ENCODE peak calls at places on chromosomes 5 and 9, in eight cellular contexts. One of them, this sample, is unnamed.

GRCh38 chr5:176748967-176749935 is 61.1 kb upstream of the UNC5A start:
- DNase-seq in activated CD8-positive, alpha-beta memory T cell treated with anti-CD3 and anti-CD28 coated beads, Interleukin-2, amount 10 ng/mL, durations not matched to agents 7 days and 5 days: peak
- DNase-seq in hypothalamus: no peak
- DNase-seq in spleen: peak
- DNase-seq in DMS79 treated with DMSO at 0.1 percent for 48 hours: no peak
- DNase-seq in epithelial cell of esophagus: no peak
- DNase-seq in neural progenitor cell: no peak
- DNase-seq in T-helper 17 cell: no peak
- DNase-seq in this sample: no peak

GRCh38 chr9:134773842-134774241 is 106.8 kb upstream of the FCN2 start:
- DNase-seq in activated CD8-positive, alpha-beta memory T cell treated with anti-CD3 and anti-CD28 coated beads, Interleukin-2, amount 10 ng/mL, durations not matched to agents 7 days and 5 days: no peak
- DNase-seq in epithelial cell of esophagus: no peak
- DNase-seq in neural progenitor cell: no peak
- DNase-seq in hypothalamus: no peak
- DNase-seq in T-helper 17 cell: no peak
- DNase-seq in spleen: no peak
- DNase-seq in DMS79 treated with DMSO at 0.1 percent for 48 hours: no peak
- DNase-seq in this sample: no peak

GRCh38 chr9:71909887-71910601 is 949 bp downstream of the ABHD17B start:
- DNase-seq in neural progenitor cell: peak
- DNase-seq in spleen: no peak
- DNase-seq in activated CD8-positive, alpha-beta memory T cell treated with anti-CD3 and anti-CD28 coated beads, Interleukin-2, amount 10 ng/mL, durations not matched to agents 7 days and 5 days: peak
- DNase-seq in hypothalamus: peak
- DNase-seq in DMS79 treated with DMSO at 0.1 percent for 48 hours: no peak
- DNase-seq in epithelial cell of esophagus: peak
- DNase-seq in T-helper 17 cell: peak
- DNase-seq in this sample: peak

GRCh38 chr9:121841771-121842611 is 190.6 kb downstream of the DAB2IP start:
- DNase-seq in T-helper 17 cell: no peak
- DNase-seq in spleen: no peak
- DNase-seq in DMS79 treated with DMSO at 0.1 percent for 48 hours: no peak
- DNase-seq in neural progenitor cell: no peak
- DNase-seq in epithelial cell of esophagus: no peak
- DNase-seq in hypothalamus: no peak
- DNase-seq in activated CD8-positive, alpha-beta memory T cell treated with anti-CD3 and anti-CD28 coated beads, Interleukin-2, amount 10 ng/mL, durations not matched to agents 7 days and 5 days: peak
- DNase-seq in this sample: no peak

GRCh38 chr5:139670369-139671095 is 22.4 kb downstream of the CXXC5 start:
- DNase-seq in neural progenitor cell: peak
- DNase-seq in spleen: peak
- DNase-seq in DMS79 treated with DMSO at 0.1 percent for 48 hours: no peak
- DNase-seq in epithelial cell of esophagus: peak
- DNase-seq in activated CD8-positive, alpha-beta memory T cell treated with anti-CD3 and anti-CD28 coated beads, Interleukin-2, amount 10 ng/mL, durations not matched to agents 7 days and 5 days: peak
- DNase-seq in T-helper 17 cell: no peak
- DNase-seq in hypothalamus: no peak
- DNase-seq in this sample: no peak

GRCh38 chr5:171776176-171776575 is 9.4 kb upstream of the SMIM23 start:
- DNase-seq in epithelial cell of esophagus: no peak
- DNase-seq in spleen: no peak
- DNase-seq in hypothalamus: no peak
- DNase-seq in T-helper 17 cell: no peak
- DNase-seq in activated CD8-positive, alpha-beta memory T cell treated with anti-CD3 and anti-CD28 coated beads, Interleukin-2, amount 10 ng/mL, durations not matched to agents 7 days and 5 days: no peak
- DNase-seq in DMS79 treated with DMSO at 0.1 percent for 48 hours: no peak
- DNase-seq in neural progenitor cell: no peak
- DNase-seq in this sample: no peak

GRCh38 chr5:138951986-138952735 is 77.0 kb upstream of the LRRTM2 start:
- DNase-seq in spleen: no peak
- DNase-seq in DMS79 treated with DMSO at 0.1 percent for 48 hours: no peak
- DNase-seq in hypothalamus: no peak
- DNase-seq in epithelial cell of esophagus: no peak
- DNase-seq in T-helper 17 cell: no peak
- DNase-seq in activated CD8-positive, alpha-beta memory T cell treated with anti-CD3 and anti-CD28 coated beads, Interleukin-2, amount 10 ng/mL, durations not matched to agents 7 days and 5 days: no peak
- DNase-seq in neural progenitor cell: no peak
- DNase-seq in this sample: no peak

GRCh38 chr5:32690153-32690552 is 21.0 kb upstream of the NPR3 start:
- DNase-seq in hypothalamus: no peak
- DNase-seq in T-helper 17 cell: no peak
- DNase-seq in DMS79 treated with DMSO at 0.1 percent for 48 hours: no peak
- DNase-seq in activated CD8-positive, alpha-beta memory T cell treated with anti-CD3 and anti-CD28 coated beads, Interleukin-2, amount 10 ng/mL, durations not matched to agents 7 days and 5 days: no peak
- DNase-seq in spleen: no peak
- DNase-seq in epithelial cell of esophagus: peak
- DNase-seq in neural progenitor cell: no peak
- DNase-seq in this sample: no peak